ENCODE peak calls at places on chromosomes 2 and 18, in seven cellular contexts. F is A549, R is breast epithelium, N is heart left ventricle, J is ovary, G is right lobe of liver, H is prostate gland. M is an unnamed sample. For H3K4me1, the result is how much of the 10 kb centered on the place peaks cover.

GRCh38 chr2:239600650-239601049 is 199.8 kb upstream of the HDAC4 start:
- DNase-seq in J (no peak), R (no peak), G (peak), H (no peak), N (no peak), F (no peak), M (no peak)

GRCh38 chr18:3086865-3087264 is 73.9 kb upstream of the LPIN2 start:
- DNase-seq in F (no peak), N (no peak), J (no peak), H (no peak), R (no peak), G (no peak), M (no peak)

GRCh38 chr2:21424375-21424774 is 300.6 kb downstream of the TDRD15 start:
- DNase-seq in H (no peak), G (peak), J (no peak), N (peak), F (no peak), R (no peak), M (no peak)

GRCh38 chr2:217142649-217143266 is 282.9 kb upstream of the TNP1 start:
- DNase-seq in J (no peak), G (no peak), N (no peak), H (no peak), F (no peak), R (no peak), M (peak)

GRCh38 chr2:239121600-239122012 is 273.7 kb downstream of the TWIST2 start:
- DNase-seq in F (no peak), H (no peak), G (no peak), N (peak), J (peak), R (no peak), M (peak)

GRCh38 chr2:119108186-119108585 is 50.4 kb downstream of the C1QL2 start:
- DNase-seq in H (no peak), J (no peak), G (no peak), F (no peak), N (no peak), R (no peak), M (no peak)

GRCh38 chr2:220959391-220959802 is 612.7 kb downstream of the EPHA4 start:
- DNase-seq in H (peak), N (peak), J (peak), R (no peak), F (no peak), G (no peak), M (no peak)

GRCh38 chr18:55762424-55762823 is 174.4 kb upstream of the TCF4 start:
- DNase-seq in F (no peak), R (no peak), G (no peak), N (no peak), H (no peak), J (no peak), M (no peak)

GRCh38 chr18:4119127-4119648 is 335.9 kb downstream of the DLGAP1 start:
- DNase-seq in N (no peak), F (no peak), H (no peak), R (no peak), G (no peak), J (no peak), M (no peak)

GRCh38 chr2:174846941-174847938 is 83.0 kb upstream of the CHRNA1 start:
- DNase-seq in J (no peak), F (no peak), G (no peak), N (no peak), H (no peak), R (no peak), M (peak)

GRCh38 chr2:73284296-73285161 is at the start of gene FBXO41:
- DNase-seq in H (peak), J (peak), N (no peak), F (peak), G (no peak), R (no peak), M (peak)

GRCh38 chr2:26612522-26613240 is 28.5 kb downstream of the CIB4 start:
- DNase-seq in J (peak), H (no peak), N (peak), R (no peak), F (no peak), G (peak), M (peak)

GRCh38 chr2:73701968-73702665 is 35.0 kb downstream of the TPRKB start:
- DNase-seq in R (no peak), F (no peak), N (no peak), J (peak), G (peak), H (no peak), M (peak)

GRCh38 chr2:233718552-233718951 is at the start of gene UGT1A4:
- DNase-seq in F (no peak), H (no peak), N (no peak), J (no peak), R (no peak), G (peak), M (no peak)

GRCh38 chr18:58288922-58289797 is 245.1 kb downstream of the NEDD4L start:
- DNase-seq in J (no peak), N (no peak), H (no peak), F (no peak), G (no peak), R (no peak), M (no peak)

GRCh38 chr2:145350011-145350410 is 830.1 kb upstream of the ZEB2 start:
- DNase-seq in G (no peak), H (no peak), N (no peak), R (no peak), F (no peak), J (no peak), M (no peak)

GRCh38 chr18:9575558-9575957 is 38.8 kb downstream of the PPP4R1 start:
- DNase-seq in N (peak), G (peak), J (peak), F (peak), R (peak), H (peak), M (peak)

GRCh38 chr2:240636563-240637115 is 11.4 kb downstream of the GPR35 start:
- DNase-seq in H (no peak), F (no peak), N (no peak), J (peak), R (no peak), G (peak), M (no peak)

GRCh38 chr18:3869848-3870247 is 419.9 kb downstream of the TGIF1 start:
- DNase-seq in H (no peak), G (no peak), F (peak), N (no peak), J (no peak), R (no peak), M (no peak)

GRCh38 chr18:32297851-32298250 is 108.0 kb downstream of the MEP1B start:
- DNase-seq in F (no peak), G (no peak), R (no peak), H (no peak), N (no peak), J (no peak), M (no peak)

GRCh38 chr18:68441241-68441640 is 273.7 kb downstream of the TMX3 start:
- DNase-seq in G (no peak), J (no peak), F (no peak), H (no peak), R (no peak), N (no peak), M (no peak)

GRCh38 chr2:11822746-11823411 is 76.4 kb downstream of the LPIN1 start:
- DNase-seq in R (no peak), N (no peak), G (no peak), J (peak), F (no peak), H (peak), M (peak)

GRCh38 chr2:128564131-128564530 is 245.5 kb upstream of the HS6ST1 start:
- DNase-seq in R (no peak), J (no peak), G (peak), F (no peak), N (no peak), H (no peak), M (no peak)

GRCh38 chr2:165293439-165294420 is 54.5 kb downstream of the SCN2A start:
- DNase-seq in H (peak), N (no peak), R (no peak), J (peak), G (peak), F (peak), M (peak)

GRCh38 chr18:27017901-27018500 is 152.5 kb upstream of the AQP4 start:
- DNase-seq in R (no peak), J (no peak), F (peak), G (no peak), N (no peak), H (no peak), M (no peak)

GRCh38 chr2:138713509-138713908 is 66.7 kb downstream of the NXPH2 start:
- DNase-seq in G (no peak), R (no peak), H (no peak), F (no peak), N (no peak), J (no peak), M (no peak)

GRCh38 chr2:142974288-142975024 is 97.0 kb downstream of the KYNU start:
- DNase-seq in N (no peak), G (no peak), J (no peak), R (no peak), F (no peak), H (peak), M (no peak)

GRCh38 chr2:154263206-154263605 is 391.5 kb downstream of the GALNT13 start:
- DNase-seq in R (no peak), H (no peak), F (no peak), J (no peak), G (no peak), N (no peak), M (no peak)

GRCh38 chr2:203547356-203547755 is 12.3 kb upstream of the RAPH1 start:
- DNase-seq in R (no peak), H (no peak), G (no peak), N (no peak), F (no peak), J (no peak), M (no peak)

GRCh38 chr2:64645014-64645418 is 8.7 kb downstream of the SERTAD2 start:
- DNase-seq in G (no peak), R (no peak), H (peak), F (peak), N (peak), J (peak), M (peak)

GRCh38 chr2:113126845-113127645 is at the start of gene IL1RN:
- DNase-seq in N (peak), F (no peak), H (no peak), J (no peak), R (no peak), G (peak), M (no peak)

GRCh38 chr18:55116855-55117254 is 157.6 kb upstream of the CCDC68 start:
- DNase-seq in F (no peak), J (no peak), R (no peak), N (no peak), H (no peak), G (no peak), M (no peak)

GRCh38 chr2:164910091-164910899 is 45.0 kb downstream of the SLC38A11 start:
- DNase-seq in R (no peak), N (no peak), F (no peak), J (no peak), H (peak), G (no peak), M (no peak)

GRCh38 chr2:232876071-232876977 is 6.3 kb downstream of the SNORC start:
- DNase-seq in N (no peak), F (peak), H (peak), R (peak), J (no peak), G (peak), M (peak)

GRCh38 chr2:129233751-129234406 is 745.6 kb upstream of the RAB6C start:
- DNase-seq in G (no peak), F (no peak), H (peak), J (no peak), R (no peak), N (no peak), M (peak)

GRCh38 chr2:179917272-179917671 is 55.9 kb upstream of the ZNF385B start:
- DNase-seq in J (no peak), G (no peak), F (no peak), N (no peak), R (no peak), H (no peak), M (no peak)

GRCh38 chr2:40488927-40489677 is 37.2 kb upstream of the SLC8A1 start:
- DNase-seq in N (no peak), J (no peak), R (no peak), F (no peak), G (no peak), H (no peak), M (no peak)

GRCh38 chr2:148988337-148988736 is 50.2 kb upstream of the LYPD6B start:
- DNase-seq in G (no peak), H (no peak), F (no peak), J (no peak), R (no peak), N (no peak), M (no peak)

GRCh38 chr18:72866901-72867701 is 686 bp downstream of the NETO1 start:
- DNase-seq in F (no peak), J (no peak), R (no peak), H (no peak), G (no peak), N (no peak), M (no peak)
- H3K27ac ChIP-seq in F (no peak), J (no peak), R (no peak), H (no peak), G (no peak), N (no peak), M (no peak)

GRCh38 chr2:197219636-197220035 is 90.9 kb downstream of the ANKRD44 start:
- DNase-seq in N (no peak), H (no peak), R (no peak), G (no peak), F (no peak), J (no peak), M (no peak)
- H3K4me1 ChIP-seq in N (under half), H (under half), R (under half), G (under half), F (under half), J (under half), M (under half)

DNA sequence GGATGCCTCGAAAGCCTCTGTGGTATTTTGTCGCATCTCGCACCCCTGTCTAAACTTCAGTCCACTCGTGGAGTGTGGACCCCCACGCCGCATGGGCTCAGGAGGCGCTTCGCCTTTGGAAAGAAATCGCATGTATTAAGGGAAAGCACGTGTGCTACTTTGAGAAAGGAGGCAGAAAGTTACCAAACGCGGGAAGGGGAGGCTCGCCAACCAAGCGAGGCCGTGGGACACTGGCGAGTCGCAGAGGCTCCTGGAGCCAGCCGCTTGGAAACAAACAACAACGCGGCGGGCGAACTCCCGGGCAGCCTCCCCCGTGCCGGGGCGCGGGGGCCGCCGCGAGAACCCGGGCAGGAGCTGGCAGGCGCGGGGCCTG is 455 bp upstream of the AGAP1 start:
- DNase-seq in R (no peak), F (no peak), H (no peak), J (no peak), G (no peak), N (no peak), M (no peak)
- TF ChIP-seq POLR2A in R (no peak), F (peak), H (no peak), J (no peak), G (no peak), N (no peak), M (no peak)

DNA sequence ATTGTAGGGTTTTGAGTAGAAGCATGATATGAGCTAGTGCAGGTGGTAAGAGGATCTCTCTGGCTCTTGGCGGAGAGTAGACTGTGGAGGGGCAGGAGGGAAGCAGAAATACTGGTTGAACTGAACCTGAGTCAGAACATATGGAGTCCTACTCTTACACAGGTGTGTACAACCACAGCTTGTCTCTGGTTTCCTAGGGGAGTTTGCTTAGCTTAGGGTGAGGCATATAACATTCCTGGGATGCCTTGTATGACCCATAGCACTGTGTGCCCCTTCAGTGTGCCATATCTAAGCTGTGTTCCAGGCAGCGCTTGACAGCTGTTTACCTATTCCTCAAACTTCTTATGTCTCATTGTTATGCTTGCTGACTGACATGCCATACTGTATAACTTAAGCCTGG is 97.3 kb upstream of the GCFC2 start:
- DNase-seq in N (no peak), F (no peak), J (no peak), R (no peak), G (no peak), H (no peak), M (no peak)
- H3K27ac ChIP-seq in N (no peak), F (no peak), J (no peak), R (no peak), G (no peak), H (no peak), M (no peak)

GRCh38 chr2:30224147-30224546 is 7.2 kb upstream of the LBH start:
- DNase-seq in F (no peak), R (no peak), H (no peak), G (no peak), N (no peak), J (no peak), M (no peak)

GRCh38 chr2:30222636-30223360 is 8.5 kb upstream of the LBH start:
- DNase-seq in F (no peak), G (no peak), N (no peak), R (no peak), J (no peak), H (no peak), M (no peak)

GRCh38 chr2:30226144-30227032 is 4.9 kb upstream of the LBH start:
- DNase-seq in H (no peak), G (no peak), N (no peak), R (no peak), F (no peak), J (no peak), M (no peak)

GRCh38 chr2:30223413-30223874 is 7.9 kb upstream of the LBH start:
- DNase-seq in J (no peak), G (no peak), H (no peak), N (no peak), F (no peak), R (no peak), M (no peak)

GRCh38 chr2:30225131-30225762 is 6.1 kb upstream of the LBH start:
- DNase-seq in F (no peak), H (peak), G (no peak), R (no peak), N (peak), J (peak), M (peak)
- H3K4me1 ChIP-seq in F (under half), H (under half), G (under half), R (under half), N (under half), J (under half), M (under half)